ENCODE peak calls at places on chromosomes 4 and X, in seven cellular contexts. P, B, N, L, K, M and U are unnamed samples. For H3K27me3, the result is how much of the 10 kb centered on the place peaks cover.

GRCh38 chrX:153059191-153060094 is 3.2 kb downstream of the PNMA3 start:
- DNase-seq in K (no peak), B (no peak), L (no peak), N (no peak), P (no peak), M (no peak), U (no peak)

GRCh38 chr4:105192474-105192873 is 45.8 kb downstream of the TET2 start:
- DNase-seq in N (no peak), L (no peak), M (no peak), B (no peak), K (no peak), P (no peak), U (no peak)

GRCh38 chr4:159175989-159176375 is 73.1 kb downstream of the RAPGEF2 start:
- DNase-seq in L (no peak), K (no peak), B (no peak), P (no peak), M (no peak), N (no peak), U (no peak)

GRCh38 chrX:9149831-9150230 is 115.9 kb upstream of the FAM9B start:
- DNase-seq in B (no peak), P (no peak), K (no peak), M (no peak), N (no peak), L (no peak), U (no peak)

GRCh38 chrX:17738737-17739535 is 1.6 kb downstream of the SCML1 start:
- DNase-seq in N (no peak), K (no peak), M (no peak), B (no peak), P (no peak), L (no peak), U (no peak)

GRCh38 chr4:137156054-137156453 is 376.2 kb downstream of the PCDH18 start:
- DNase-seq in P (no peak), M (no peak), K (no peak), N (no peak), B (no peak), L (no peak), U (no peak)

GRCh38 chrX:154352012-154352401 is 22.4 kb downstream of the FLNA start:
- DNase-seq in L (no peak), K (no peak), N (peak), B (no peak), P (no peak), M (no peak), U (no peak)

GRCh38 chrX:46686003-46686645 is 72.8 kb downstream of the SLC9A7 start:
- DNase-seq in B (no peak), P (no peak), L (peak), M (no peak), N (no peak), K (peak), U (no peak)

GRCh38 chrX:3690140-3690539 is 23.3 kb downstream of the PRKX start:
- DNase-seq in N (no peak), K (no peak), B (no peak), P (no peak), M (no peak), L (no peak), U (no peak)

GRCh38 chrX:45295587-45295986 is 94.9 kb upstream of the DIPK2B start:
- DNase-seq in N (no peak), K (no peak), L (peak), P (no peak), B (no peak), M (no peak), U (no peak)

GRCh38 chr4:102168580-102168979 is 176.7 kb downstream of the SLC39A8 start:
- DNase-seq in K (no peak), L (no peak), B (no peak), M (no peak), P (no peak), N (no peak), U (no peak)

GRCh38 chr4:961651-962230 is 11.6 kb downstream of the DGKQ start:
- DNase-seq in N (peak), B (no peak), P (no peak), L (no peak), K (no peak), M (no peak), U (peak)

GRCh38 chrX:123450217-123450616 is 266.1 kb downstream of the GRIA3 start:
- DNase-seq in N (no peak), P (no peak), L (no peak), K (no peak), B (no peak), M (no peak), U (no peak)

GRCh38 chr4:173171987-173172386 is 3.4 kb downstream of the GALNT7 start:
- DNase-seq in K (no peak), P (no peak), L (no peak), M (no peak), B (no peak), N (no peak), U (no peak)

GRCh38 chr4:86633854-86634253 is 39.7 kb downstream of the PTPN13 start:
- DNase-seq in B (no peak), K (no peak), M (no peak), P (no peak), L (no peak), N (no peak), U (no peak)

GRCh38 chrX:153984351-153985178 is 12.0 kb downstream of the TMEM187 start:
- DNase-seq in B (no peak), N (no peak), P (no peak), K (no peak), M (no peak), L (no peak), U (no peak)

GRCh38 chr4:154928640-154929257 is 147.7 kb downstream of the RBM46 start:
- DNase-seq in P (no peak), B (no peak), N (no peak), K (no peak), L (peak), M (no peak), U (no peak)

GRCh38 chr4:185726931-185727330 is 85.1 kb downstream of the SORBS2 start:
- DNase-seq in K (no peak), M (no peak), L (no peak), N (peak), P (no peak), B (no peak), U (peak)

GRCh38 chr4:187366530-187367279 is 628.9 kb upstream of the ZFP42 start:
- DNase-seq in N (no peak), P (no peak), M (no peak), K (no peak), L (no peak), B (no peak), U (no peak)

GRCh38 chr4:86014599-86014998 is 345.3 kb downstream of the MAPK10 start:
- DNase-seq in N (no peak), L (no peak), B (no peak), P (no peak), K (no peak), M (no peak), U (no peak)

GRCh38 chr4:126267689-126268088 is 952.9 kb downstream of the FAT4 start:
- DNase-seq in K (no peak), N (no peak), P (no peak), L (no peak), M (no peak), B (no peak), U (no peak)

GRCh38 chrX:153400146-153401132 is 711 bp downstream of the PNMA6E start:
- DNase-seq in M (no peak), B (no peak), N (no peak), P (no peak), L (peak), K (peak), U (no peak)

GRCh38 chr4:187302456-187302855 is 578.8 kb upstream of the FAT1 start:
- DNase-seq in K (no peak), N (no peak), L (no peak), B (no peak), M (no peak), P (no peak), U (no peak)

GRCh38 chr4:769511-769910 is 56.4 kb downstream of the CPLX1 start:
- DNase-seq in B (no peak), K (no peak), L (no peak), M (no peak), N (no peak), P (no peak), U (no peak)

GRCh38 chr4:22077571-22077970 is 129.0 kb upstream of the KCNIP4 start:
- DNase-seq in K (no peak), P (no peak), M (no peak), N (no peak), B (no peak), L (no peak), U (no peak)

GRCh38 chr4:2576290-2576689 is 39.8 kb downstream of the FAM193A start:
- DNase-seq in P (no peak), K (no peak), N (no peak), L (no peak), B (no peak), M (no peak), U (no peak)

GRCh38 chr4:120694973-120695372 is 227.6 kb downstream of the PRDM5 start:
- DNase-seq in B (no peak), N (peak), L (peak), P (peak), M (no peak), K (peak), U (no peak)

GRCh38 chr4:173807347-173807746 is 277.3 kb upstream of the HAND2 start:
- DNase-seq in K (no peak), L (no peak), B (no peak), P (peak), N (peak), M (peak), U (no peak)

GRCh38 chr4:89111833-89112563 is 665 bp downstream of the TIGD2 start:
- DNase-seq in B (no peak), M (no peak), N (no peak), P (no peak), K (peak), L (no peak), U (no peak)

GRCh38 chrX:47877327-47877726 is 40.6 kb downstream of the ZNF81 start:
- DNase-seq in N (no peak), P (no peak), M (no peak), K (no peak), B (no peak), L (no peak), U (no peak)

GRCh38 chrX:154658957-154659356 is 5.6 kb upstream of the CTAG2 start:
- DNase-seq in P (no peak), K (no peak), B (no peak), M (no peak), N (no peak), L (no peak), U (no peak)

GRCh38 chr4:15043226-15043625 is 40.9 kb downstream of the CPEB2 start:
- DNase-seq in P (no peak), M (no peak), K (no peak), N (no peak), L (peak), B (no peak), U (no peak)

GRCh38 chr4:119106036-119107000 is 29.3 kb upstream of the MYOZ2 start:
- DNase-seq in L (no peak), M (no peak), K (no peak), N (no peak), P (no peak), B (peak), U (no peak)

GRCh38 chr4:156137971-156138581 is 184.4 kb upstream of the CTSO start:
- DNase-seq in P (no peak), B (no peak), L (no peak), M (no peak), K (no peak), N (no peak), U (no peak)

GRCh38 chrX:9878141-9878875 is 88.8 kb upstream of the CLDN34 start:
- DNase-seq in K (no peak), L (no peak), M (no peak), N (no peak), P (no peak), B (no peak), U (no peak)

GRCh38 chr4:150033109-150033508 is 45.1 kb upstream of the DCLK2 start:
- DNase-seq in K (no peak), L (no peak), B (no peak), P (no peak), M (no peak), N (no peak), U (no peak)

GRCh38 chr4:56424697-56425514 is 10.5 kb downstream of the PPAT start:
- DNase-seq in B (no peak), K (peak), P (no peak), L (no peak), N (no peak), M (no peak), U (no peak)

GRCh38 chr4:4490816-4491215 is 51.0 kb downstream of the STX18 start:
- DNase-seq in M (no peak), B (no peak), L (no peak), K (no peak), N (no peak), P (no peak), U (no peak)

DNA sequence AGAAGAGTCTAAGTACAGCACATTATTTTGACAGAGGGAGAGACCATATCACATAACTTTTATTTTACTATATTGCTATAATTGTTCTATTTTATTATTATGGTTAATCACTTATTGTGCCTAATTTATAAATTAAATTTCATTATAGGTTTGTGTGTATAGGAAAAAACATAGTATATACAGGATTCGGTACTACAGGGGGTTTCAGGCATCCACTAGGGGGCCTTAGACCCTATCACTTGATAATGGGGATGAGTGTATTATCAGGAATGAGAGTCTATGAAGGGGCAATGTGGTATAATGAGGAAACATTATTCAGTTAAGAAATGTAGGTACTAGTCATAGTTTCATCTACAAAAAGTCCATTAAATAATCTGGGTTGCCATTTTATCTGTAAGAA is 833.1 kb downstream of the C4orf33 start:
- DNase-seq in K (no peak), P (no peak), L (no peak), N (no peak), B (no peak), M (no peak), U (no peak)
- H3K27me3 ChIP-seq in K (under half), P (under half), L (under half), N (under half), B (under half), M (under half), U (under half)

GRCh38 chr4:72207196-72207595 is 175.4 kb downstream of the NPFFR2 start:
- DNase-seq in M (no peak), K (no peak), B (no peak), N (no peak), L (no peak), P (no peak), U (no peak)

GRCh38 chr4:72205831-72206230 is 174.0 kb downstream of the NPFFR2 start:
- DNase-seq in B (no peak), M (no peak), P (no peak), L (no peak), N (no peak), K (no peak), U (no peak)

GRCh38 chr4:72205298-72205697 is 173.5 kb downstream of the NPFFR2 start:
- DNase-seq in B (no peak), K (no peak), P (no peak), N (no peak), L (no peak), M (no peak), U (no peak)

GRCh38 chr4:72209600-72209999 is 177.8 kb downstream of the NPFFR2 start:
- DNase-seq in N (no peak), M (no peak), K (no peak), L (no peak), P (no peak), B (no peak), U (no peak)

DNA sequence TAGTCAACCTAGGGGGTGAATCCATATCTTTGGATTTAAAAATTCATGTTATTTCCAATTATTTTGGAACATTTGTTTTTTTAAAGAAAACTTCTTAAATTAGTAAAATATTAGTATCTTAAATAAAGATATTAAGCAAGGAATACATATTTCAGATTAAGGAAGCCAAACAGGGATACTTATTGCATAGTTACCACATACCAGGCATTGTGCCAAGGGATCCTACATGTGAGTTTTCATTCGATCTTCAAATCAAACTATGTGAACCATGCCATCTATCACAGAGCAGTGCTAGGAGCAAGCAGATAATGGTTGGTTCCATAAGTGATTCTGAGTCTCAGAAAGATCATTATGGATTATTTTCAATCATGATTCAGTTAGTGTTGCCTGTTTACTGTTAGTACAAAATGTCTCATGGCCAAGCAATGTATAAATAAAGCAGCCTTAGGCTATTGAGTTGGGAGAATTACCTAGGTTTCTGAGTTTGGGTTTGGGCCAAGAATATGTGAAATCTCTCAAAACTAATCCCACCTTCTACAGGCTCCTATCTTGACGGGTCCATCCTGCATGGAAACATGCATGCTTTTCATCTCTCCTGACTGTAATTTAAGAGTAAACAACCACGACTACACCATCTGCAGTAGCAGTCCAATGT is 176.7 kb downstream of the NPFFR2 start:
- DNase-seq in M (no peak), L (no peak), K (no peak), N (no peak), P (no peak), B (no peak), U (no peak)
- TF ChIP-seq CTCF in M (no peak), L (no peak), K (no peak), N (no peak), P (no peak), B (no peak), U (no peak)

GRCh38 chrX:51894697-51895336 is 1.4 kb downstream of the MAGED1 start:
- DNase-seq in K (peak), B (no peak), N (peak), M (no peak), P (peak), L (no peak), U (no peak)

GRCh38 chrX:51891821-51892551 is 1.4 kb upstream of the MAGED1 start:
- DNase-seq in K (peak), P (no peak), B (no peak), M (peak), L (no peak), N (peak), U (peak)

GRCh38 chrX:51893931-51894696 is 691 bp downstream of the MAGED1 start:
- DNase-seq in K (peak), N (peak), P (peak), L (no peak), M (no peak), B (no peak), U (no peak)

GRCh38 chrX:51891245-51891644 is 2.2 kb upstream of the MAGED1 start:
- DNase-seq in K (no peak), N (no peak), B (no peak), M (no peak), P (no peak), L (no peak), U (no peak)

DNA sequence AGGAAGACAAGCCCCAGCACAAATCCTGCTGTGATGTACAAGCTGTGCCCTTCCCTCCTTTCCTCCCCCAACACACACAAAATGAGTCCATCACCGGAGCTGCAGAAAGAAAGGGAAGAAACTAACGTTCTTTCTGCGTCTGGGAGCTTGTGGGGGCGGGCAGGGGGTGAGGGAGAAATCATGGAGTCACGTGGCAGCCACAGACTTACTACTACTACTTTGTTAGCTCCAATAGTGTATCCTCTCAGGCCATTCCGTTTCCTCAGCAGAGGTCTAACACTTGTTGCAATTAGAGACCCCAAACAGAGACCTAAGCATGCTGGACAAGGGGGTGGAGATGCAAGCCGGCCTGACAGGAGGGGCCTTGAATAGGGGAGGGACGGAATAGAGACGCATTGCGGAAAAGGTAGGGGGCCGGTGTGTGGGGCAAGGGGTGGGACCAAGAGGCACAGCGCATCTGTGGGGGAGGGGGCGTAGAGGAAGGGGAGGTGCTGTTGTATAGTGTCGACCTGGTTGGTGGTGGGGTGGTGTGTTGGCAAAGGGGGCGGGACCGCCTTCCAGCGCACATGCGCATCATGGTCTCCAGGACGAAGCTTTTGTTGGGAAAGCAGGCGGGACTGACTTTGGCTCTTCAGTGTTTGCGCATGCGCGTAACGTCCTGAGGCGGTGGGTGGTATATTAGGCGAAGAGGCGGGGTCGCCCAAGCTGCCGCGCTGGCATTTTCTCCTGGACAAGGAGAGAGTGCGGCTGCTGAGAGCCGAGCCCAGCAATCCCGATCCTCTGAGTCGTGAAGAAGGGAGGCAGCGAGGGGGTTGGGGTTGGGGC is at the start of gene MAGED1:
- DNase-seq in B (peak), M (peak), N (peak), P (peak), L (no peak), K (peak), U (peak)
- TF ChIP-seq POLR2A in B (peak), M (peak), N (peak), P (peak), L (no peak), K (peak), U (no peak)

GRCh38 chr4:13548984-13549546 is 4.8 kb upstream of the NKX3-2 start:
- DNase-seq in L (peak), K (peak), P (peak), N (peak), M (no peak), B (peak), U (no peak)

GRCh38 chr4:13546855-13547562 is 2.7 kb upstream of the NKX3-2 start:
- DNase-seq in B (no peak), N (peak), L (no peak), P (no peak), K (no peak), M (no peak), U (no peak)

GRCh38 chr4:13548059-13548983 is 4.0 kb upstream of the NKX3-2 start:
- DNase-seq in B (no peak), M (no peak), P (no peak), L (no peak), K (no peak), N (peak), U (no peak)

GRCh38 chr4:13546374-13546854 is 2.1 kb upstream of the NKX3-2 start:
- DNase-seq in B (no peak), P (no peak), K (no peak), N (no peak), L (no peak), M (no peak), U (no peak)

DNA sequence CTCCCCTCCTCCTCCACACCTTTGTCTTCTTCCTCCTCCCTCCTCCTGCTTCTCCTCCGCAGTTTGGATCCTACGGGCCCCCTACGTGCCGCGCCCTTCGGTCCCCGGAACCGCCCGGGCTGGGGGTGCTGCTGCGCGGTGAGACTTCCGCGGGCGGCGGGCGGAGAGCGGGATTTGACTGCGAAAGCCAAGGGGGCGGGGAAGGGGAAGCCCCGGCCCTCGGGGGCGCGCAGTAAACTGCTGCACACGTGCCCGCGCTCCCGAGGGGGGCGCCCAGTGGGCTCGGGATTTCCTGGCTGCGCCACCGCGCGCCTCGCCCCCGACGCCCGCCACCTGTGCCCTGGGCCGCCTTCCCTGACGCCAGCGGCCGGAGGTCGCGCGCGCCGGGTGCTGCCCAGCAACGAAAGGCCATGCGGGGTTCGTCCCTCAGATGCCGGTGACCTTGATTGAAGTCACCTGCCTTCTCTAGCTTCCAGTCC is 3.3 kb upstream of the NKX3-2 start:
- DNase-seq in P (no peak), M (no peak), N (peak), K (no peak), L (no peak), B (no peak), U (no peak)
- H3K27me3 ChIP-seq in P (under half), M (half or more), N (half or more), K (half or more), L (under half), B (half or more), U (half or more)